ENCODE peak calls at places on chromosome 18, in ten cellular contexts. Y, D, I, F, C, W, X, P, V and Z are unnamed samples.

GRCh38 chr18:68549257-68549871 is 165.5 kb downstream of the TMX3 start:
- DNase-seq in Y (peak; percentile 52), D (no peak), I (no peak), F (no peak), C (peak; percentile 32), W (no peak), X (no peak), P (no peak), V (no peak), Z (no peak)

GRCh38 chr18:45777393-45777792 is 48.1 kb upstream of the SIGLEC15 start:
- DNase-seq in Y (peak; percentile 38), D (no peak), I (no peak), F (no peak), C (no peak), W (no peak), X (no peak), P (no peak), V (no peak), Z (no peak)

GRCh38 chr18:74190086-74190485 is 41.8 kb downstream of the TIMM21 start:
- DNase-seq in Y (no peak), D (no peak), I (no peak), F (no peak), C (no peak), W (no peak), X (no peak), P (no peak), V (no peak), Z (no peak)

GRCh38 chr18:31185551-31185950 is 22.9 kb upstream of the DSC1 start:
- DNase-seq in Y (no peak), D (no peak), I (no peak), F (no peak), C (no peak), W (no peak), X (no peak), P (no peak), V (no peak), Z (no peak)

GRCh38 chr18:12003894-12004293 is 22.6 kb downstream of the IMPA2 start:
- DNase-seq in Y (no peak), D (no peak), I (no peak), F (no peak), C (no peak), W (no peak), X (no peak), P (no peak), V (no peak), Z (no peak)

GRCh38 chr18:57122906-57123510 is 23.9 kb upstream of the BOD1L2 start:
- DNase-seq in Y (no peak), D (no peak), I (no peak), F (no peak), C (no peak), W (no peak), X (no peak), P (no peak), V (no peak), Z (no peak)

GRCh38 chr18:37987901-37988300 is 422.3 kb upstream of the CELF4 start:
- DNase-seq in Y (no peak), D (no peak), I (no peak), F (no peak), C (no peak), W (no peak), X (no peak), P (no peak), V (no peak), Z (no peak)

GRCh38 chr18:48139427-48140347 is 209.2 kb upstream of the SMAD2 start:
- DNase-seq in Y (no peak), D (no peak), I (no peak), F (no peak), C (no peak), W (no peak), X (peak; percentile 71), P (no peak), V (peak; percentile 81), Z (no peak)

GRCh38 chr18:33751613-33752221 is 173.7 kb downstream of the ASXL3 start:
- DNase-seq in Y (no peak), D (no peak), I (no peak), F (no peak), C (peak; percentile 13), W (peak; percentile 43), X (no peak), P (peak; percentile 46), V (no peak), Z (peak; percentile 48)

GRCh38 chr18:3060667-3061580 is 48.0 kb upstream of the LPIN2 start:
- DNase-seq in Y (no peak), D (peak; percentile 49), I (no peak), F (peak; percentile 17), C (no peak), W (peak; percentile 84), X (no peak), P (no peak), V (no peak), Z (peak; percentile 77)

GRCh38 chr18:56878712-56879111 is 227.6 kb downstream of the WDR7 start:
- DNase-seq in Y (no peak), D (no peak), I (no peak), F (no peak), C (no peak), W (no peak), X (no peak), P (no peak), V (no peak), Z (no peak)

GRCh38 chr18:26425148-26425531 is 123.2 kb downstream of the KCTD1 start:
- DNase-seq in Y (no peak), D (no peak), I (no peak), F (no peak), C (no peak), W (no peak), X (no peak), P (no peak), V (no peak), Z (no peak)

GRCh38 chr18:10304853-10305252 is 149.6 kb upstream of the APCDD1 start:
- DNase-seq in Y (peak; percentile 55), D (no peak), I (no peak), F (no peak), C (peak; percentile 71), W (no peak), X (no peak), P (no peak), V (no peak), Z (no peak)

GRCh38 chr18:62341423-62341920 is 16.4 kb downstream of the TNFRSF11A start:
- DNase-seq in Y (no peak), D (no peak), I (no peak), F (no peak), C (no peak), W (no peak), X (no peak), P (no peak), V (no peak), Z (no peak)

GRCh38 chr18:6009751-6010150 is 114.4 kb upstream of the TMEM200C start:
- DNase-seq in Y (no peak), D (no peak), I (no peak), F (no peak), C (no peak), W (no peak), X (no peak), P (no peak), V (no peak), Z (no peak)

GRCh38 chr18:293557-293956 is 25.7 kb upstream of the THOC1 start:
- DNase-seq in Y (no peak), D (no peak), I (no peak), F (no peak), C (no peak), W (no peak), X (no peak), P (no peak), V (no peak), Z (no peak)

GRCh38 chr18:9333441-9334350 is 877 bp upstream of the TWSG1 start:
- DNase-seq in Y (no peak), D (no peak), I (peak; percentile 28), F (no peak), C (peak; percentile 22), W (peak; percentile 59), X (no peak), P (no peak), V (peak; percentile 63), Z (no peak)

GRCh38 chr18:57869228-57869627 is 66.1 kb upstream of the ATP8B1 start:
- DNase-seq in Y (no peak), D (no peak), I (no peak), F (no peak), C (no peak), W (no peak), X (no peak), P (no peak), V (no peak), Z (no peak)

GRCh38 chr18:78757014-78757413 is 222.6 kb upstream of the SALL3 start:
- DNase-seq in Y (no peak), D (no peak), I (no peak), F (no peak), C (no peak), W (no peak), X (no peak), P (no peak), V (no peak), Z (no peak)

GRCh38 chr18:63705401-63705800 is 2.6 kb downstream of the SERPINB11 start:
- DNase-seq in Y (no peak), D (no peak), I (no peak), F (no peak), C (no peak), W (no peak), X (no peak), P (no peak), V (no peak), Z (no peak)

GRCh38 chr18:13611058-13611615 is 115.2 kb downstream of the FAM210A start:
- DNase-seq in Y (no peak), D (no peak), I (no peak), F (peak; percentile 89), C (peak; percentile 13), W (no peak), X (peak; percentile 67), P (peak; percentile 83), V (no peak), Z (peak; percentile 79)

GRCh38 chr18:10490401-10491289 is 35.2 kb upstream of the NAPG start:
- DNase-seq in Y (no peak), D (peak; percentile 51), I (no peak), F (peak; percentile 82), C (no peak), W (peak; percentile 35), X (no peak), P (peak; percentile 95), V (no peak), Z (peak; percentile 91)

GRCh38 chr18:76281565-76281964 is 213.5 kb downstream of the ZNF516 start:
- DNase-seq in Y (no peak), D (no peak), I (no peak), F (no peak), C (no peak), W (no peak), X (no peak), P (no peak), V (no peak), Z (no peak)

GRCh38 chr18:21267370-21267769 is 25.3 kb downstream of the GREB1L start:
- DNase-seq in Y (no peak), D (no peak), I (no peak), F (no peak), C (no peak), W (no peak), X (no peak), P (no peak), V (no peak), Z (no peak)

GRCh38 chr18:45447364-45448265 is 167.7 kb upstream of the SLC14A2 start:
- DNase-seq in Y (no peak), D (no peak), I (no peak), F (no peak), C (no peak), W (no peak), X (no peak), P (no peak), V (no peak), Z (no peak)

GRCh38 chr18:9808530-9809241 is 77.1 kb upstream of the TXNDC2 start:
- DNase-seq in Y (no peak), D (no peak), I (no peak), F (no peak), C (no peak), W (no peak), X (peak; percentile 51), P (no peak), V (no peak), Z (no peak)